ENCODE peak calls at places on chromosomes 3 and 15, in six cellular contexts. One of them, this sample, is unnamed.
A peak's percentile ranks its signal among the peaks of the same experiment; 100 is the strongest.

GRCh38 chr15:56869573-56869972 is 48.9 kb upstream of the TCF12 start:
- DNase-seq in NCI-H510A treated with DMSO at 0.1 percent for 48 hours: no peak
- DNase-seq in HCT116: peak; percentile 33
- DNase-seq in NCI-H2171 treated with DMSO at 0.1 percent for 48 hours: no peak
- DNase-seq in activated CD4-positive, CD25-positive, alpha-beta regulatory T cell: no peak
- DNase-seq in glutamatergic neuron: peak; percentile 54
- DNase-seq in this sample: peak; percentile 66

GRCh38 chr3:98777801-98778220 is 14.7 kb downstream of the ST3GAL6 start:
- DNase-seq in NCI-H510A treated with DMSO at 0.1 percent for 48 hours: no peak
- DNase-seq in HCT116: no peak
- DNase-seq in NCI-H2171 treated with DMSO at 0.1 percent for 48 hours: no peak
- DNase-seq in activated CD4-positive, CD25-positive, alpha-beta regulatory T cell: no peak
- DNase-seq in glutamatergic neuron: no peak
- DNase-seq in this sample: no peak

GRCh38 chr3:18153571-18154173 is 271.5 kb downstream of the SATB1 start:
- DNase-seq in NCI-H510A treated with DMSO at 0.1 percent for 48 hours: no peak
- DNase-seq in HCT116: peak; percentile 48
- DNase-seq in NCI-H2171 treated with DMSO at 0.1 percent for 48 hours: no peak
- DNase-seq in activated CD4-positive, CD25-positive, alpha-beta regulatory T cell: no peak
- DNase-seq in glutamatergic neuron: no peak
- DNase-seq in this sample: peak; percentile 47

GRCh38 chr3:189529889-189530288 is 101.3 kb upstream of the TP63 start:
- DNase-seq in NCI-H510A treated with DMSO at 0.1 percent for 48 hours: no peak
- DNase-seq in HCT116: no peak
- DNase-seq in NCI-H2171 treated with DMSO at 0.1 percent for 48 hours: no peak
- DNase-seq in activated CD4-positive, CD25-positive, alpha-beta regulatory T cell: no peak
- DNase-seq in glutamatergic neuron: no peak
- DNase-seq in this sample: no peak

GRCh38 chr15:58438956-58439355 is 7.2 kb downstream of the LIPC start:
- DNase-seq in NCI-H510A treated with DMSO at 0.1 percent for 48 hours: peak; percentile 47
- DNase-seq in HCT116: peak; percentile 60
- DNase-seq in NCI-H2171 treated with DMSO at 0.1 percent for 48 hours: peak; percentile 12
- DNase-seq in activated CD4-positive, CD25-positive, alpha-beta regulatory T cell: no peak
- DNase-seq in glutamatergic neuron: peak; percentile 29
- DNase-seq in this sample: peak; percentile 80

GRCh38 chr15:51731549-51732267 is 5.7 kb downstream of the LYSMD2 start:
- DNase-seq in NCI-H510A treated with DMSO at 0.1 percent for 48 hours: no peak
- DNase-seq in HCT116: no peak
- DNase-seq in NCI-H2171 treated with DMSO at 0.1 percent for 48 hours: no peak
- DNase-seq in activated CD4-positive, CD25-positive, alpha-beta regulatory T cell: no peak
- DNase-seq in glutamatergic neuron: no peak
- DNase-seq in this sample: no peak

GRCh38 chr15:78080088-78080460 is 2.6 kb upstream of the TBC1D2B start:
- DNase-seq in NCI-H510A treated with DMSO at 0.1 percent for 48 hours: no peak
- DNase-seq in HCT116: no peak
- DNase-seq in NCI-H2171 treated with DMSO at 0.1 percent for 48 hours: no peak
- DNase-seq in activated CD4-positive, CD25-positive, alpha-beta regulatory T cell: no peak
- DNase-seq in glutamatergic neuron: no peak
- DNase-seq in this sample: no peak

GRCh38 chr3:72171461-72171860 is 386.5 kb upstream of the PROK2 start:
- DNase-seq in NCI-H510A treated with DMSO at 0.1 percent for 48 hours: no peak
- DNase-seq in HCT116: no peak
- DNase-seq in NCI-H2171 treated with DMSO at 0.1 percent for 48 hours: no peak
- DNase-seq in activated CD4-positive, CD25-positive, alpha-beta regulatory T cell: no peak
- DNase-seq in glutamatergic neuron: no peak
- DNase-seq in this sample: no peak

GRCh38 chr3:37833790-37834189 is 27.9 kb upstream of the CTDSPL start:
- DNase-seq in NCI-H510A treated with DMSO at 0.1 percent for 48 hours: no peak
- DNase-seq in HCT116: no peak
- DNase-seq in NCI-H2171 treated with DMSO at 0.1 percent for 48 hours: no peak
- DNase-seq in activated CD4-positive, CD25-positive, alpha-beta regulatory T cell: no peak
- DNase-seq in glutamatergic neuron: no peak
- DNase-seq in this sample: no peak

GRCh38 chr3:76554717-76555116 is 485.2 kb upstream of the ROBO2 start:
- DNase-seq in NCI-H510A treated with DMSO at 0.1 percent for 48 hours: no peak
- DNase-seq in HCT116: no peak
- DNase-seq in NCI-H2171 treated with DMSO at 0.1 percent for 48 hours: peak; percentile 46
- DNase-seq in activated CD4-positive, CD25-positive, alpha-beta regulatory T cell: no peak
- DNase-seq in glutamatergic neuron: no peak
- DNase-seq in this sample: no peak

GRCh38 chr3:73581134-73581846 is 43.5 kb downstream of the PDZRN3 start:
- DNase-seq in NCI-H510A treated with DMSO at 0.1 percent for 48 hours: no peak
- DNase-seq in HCT116: no peak
- DNase-seq in NCI-H2171 treated with DMSO at 0.1 percent for 48 hours: no peak
- DNase-seq in activated CD4-positive, CD25-positive, alpha-beta regulatory T cell: no peak
- DNase-seq in glutamatergic neuron: no peak
- DNase-seq in this sample: no peak

This sample was measured in NCI-H69.